ENCODE peak calls at places on chromosomes 12 and 14, in seven cellular contexts. Z is A549, L is K562, B is HepG2, Q is HCT116, O is H1, G is GM12878. P is an unnamed sample.

GRCh38 chr12:77746108-77746507 is 84.6 kb upstream of the NAV3 start:
- DNase-seq in O (no peak), B (no peak), Z (no peak), Q (no peak), L (no peak), G (peak), P (no peak)

GRCh38 chr12:5458229-5459050 is 26.5 kb downstream of the NTF3 start:
- DNase-seq in L (no peak), B (no peak), O (no peak), G (no peak), Q (no peak), Z (no peak), P (no peak)

GRCh38 chr12:79561401-79562132 is 129.2 kb downstream of the PAWR start:
- DNase-seq in L (no peak), B (no peak), G (no peak), Q (no peak), Z (no peak), O (no peak), P (no peak)

GRCh38 chr12:95980437-95980836 is 15.7 kb downstream of the HAL start:
- DNase-seq in Z (no peak), Q (no peak), G (no peak), L (no peak), O (no peak), B (no peak), P (no peak)

GRCh38 chr12:70822431-70822830 is 98.1 kb downstream of the PTPRR start:
- DNase-seq in Q (no peak), O (no peak), G (no peak), B (no peak), L (no peak), Z (no peak), P (no peak)

GRCh38 chr14:97095269-97095668 is 298.1 kb downstream of the VRK1 start:
- DNase-seq in Z (peak), G (no peak), Q (no peak), L (no peak), B (no peak), O (no peak), P (no peak)

GRCh38 chr12:106924458-106924857 is 31.2 kb upstream of the TMEM263 start:
- DNase-seq in L (no peak), Q (no peak), Z (no peak), O (no peak), B (no peak), G (no peak), P (no peak)

GRCh38 chr14:37196604-37197420 is 925 bp upstream of the MIPOL1 start:
- DNase-seq in Q (no peak), G (no peak), O (no peak), B (no peak), Z (no peak), L (peak), P (no peak)

GRCh38 chr12:63151898-63152700 is 1.1 kb upstream of the AVPR1A start:
- DNase-seq in O (peak), L (peak), G (no peak), Q (peak), B (peak), Z (peak), P (peak)

GRCh38 chr12:51321882-51322281 is 2.1 kb downstream of the BIN2 start:
- DNase-seq in G (no peak), Q (no peak), B (no peak), L (no peak), O (no peak), Z (no peak), P (no peak)

GRCh38 chr12:51324953-51325352 is 979 bp upstream of the BIN2 start:
- DNase-seq in Z (no peak), L (no peak), Q (no peak), G (no peak), O (no peak), B (no peak), P (no peak)

GRCh38 chr12:51322452-51322851 is 1.5 kb downstream of the BIN2 start:
- DNase-seq in G (peak), O (no peak), B (no peak), L (peak), Q (no peak), Z (no peak), P (peak)

GRCh38 chr12:51323317-51323960 is 535 bp downstream of the BIN2 start:
- DNase-seq in L (no peak), B (no peak), Q (no peak), O (no peak), Z (no peak), G (no peak), P (peak)

DNA sequence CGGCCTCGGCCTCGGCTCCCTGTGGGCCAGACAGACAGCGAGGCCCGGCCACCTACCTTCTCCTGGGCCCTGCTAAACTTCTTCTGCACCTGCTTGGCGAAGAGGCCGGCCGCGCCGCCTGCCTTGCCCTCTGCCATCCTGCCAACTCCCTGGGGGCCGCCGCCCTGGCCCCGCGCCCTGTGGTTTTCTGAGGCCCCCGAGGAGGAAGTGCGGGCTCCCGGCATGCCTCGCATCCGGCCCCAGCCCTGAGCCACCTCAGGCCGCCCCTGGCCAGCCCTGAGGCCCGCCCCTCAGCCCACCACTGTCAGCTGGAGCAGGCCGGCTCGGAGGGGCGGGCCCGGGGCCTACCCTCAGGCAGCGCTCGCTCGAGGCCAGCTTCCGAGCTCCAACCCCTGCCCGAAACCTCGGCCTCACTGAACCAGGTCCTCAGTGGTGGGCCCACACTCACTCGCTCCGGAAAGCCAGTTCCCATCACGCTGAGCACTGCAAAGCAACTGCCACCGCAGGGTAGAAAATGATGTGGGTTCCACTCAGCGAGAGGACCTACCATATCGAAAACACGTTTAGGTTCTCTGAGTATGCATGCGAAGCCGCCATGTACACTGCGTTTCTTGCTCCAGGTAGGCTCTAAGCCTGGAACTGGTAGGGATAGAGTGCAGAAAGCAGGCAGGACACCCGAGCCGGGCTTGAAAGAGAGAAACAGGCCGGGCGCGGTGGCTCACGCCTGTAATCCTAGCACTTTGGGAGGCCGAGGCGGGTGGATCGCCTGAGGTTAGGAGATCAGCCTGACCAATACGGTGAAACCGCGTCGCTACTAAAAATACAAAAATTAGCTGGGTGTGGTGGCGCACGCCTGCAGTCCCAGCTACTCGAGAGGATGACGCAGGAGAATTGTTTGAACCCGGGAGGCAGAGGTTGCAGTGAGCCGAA is at the start of gene BIN2:
- DNase-seq in L (no peak), B (no peak), Z (no peak), Q (no peak), G (no peak), O (no peak), P (peak)
- TF ChIP-seq MAX in L (no peak), B (no peak), Z (no peak), Q (no peak), G (peak), O (no peak), P (peak)

GRCh38 chr14:33911046-33911445 is 39.8 kb downstream of the EGLN3 start:
- DNase-seq in G (no peak), Q (no peak), Z (no peak), O (no peak), B (no peak), L (no peak), P (no peak)
- TF ChIP-seq CTCF in G (no peak), Q (no peak), Z (no peak), O (no peak), B (no peak), L (no peak), P (no peak)

GRCh38 chr12:123396543-123396942 is 12.6 kb downstream of the KMT5A start:
- DNase-seq in G (no peak), O (no peak), L (no peak), Q (no peak), B (no peak), Z (no peak), P (no peak)

GRCh38 chr12:123396954-123397353 is 13.0 kb downstream of the KMT5A start:
- DNase-seq in G (no peak), L (no peak), O (no peak), Z (no peak), B (no peak), Q (no peak), P (no peak)

GRCh38 chr12:123398177-123398916 is 14.4 kb downstream of the KMT5A start:
- DNase-seq in Q (no peak), G (no peak), O (no peak), B (no peak), Z (no peak), L (no peak), P (no peak)

GRCh38 chr12:123397400-123397799 is 13.5 kb downstream of the KMT5A start:
- DNase-seq in B (no peak), Q (no peak), L (no peak), O (no peak), G (no peak), Z (no peak), P (no peak)

GRCh38 chr12:123398918-123399617 is 15.1 kb downstream of the KMT5A start:
- DNase-seq in O (no peak), B (no peak), G (no peak), Z (no peak), L (no peak), Q (no peak), P (no peak)
- H3K4me3 ChIP-seq in O (no peak), B (no peak), G (no peak), Z (no peak), L (no peak), Q (no peak), P (no peak)

GRCh38 chr14:51302319-51303030 is 62.4 kb downstream of the TMX1 start:
- DNase-seq in Q (no peak), O (no peak), L (no peak), G (no peak), Z (no peak), B (no peak), P (no peak)
- TF ChIP-seq MAX in Q (no peak), O (no peak), L (no peak), G (no peak), Z (no peak), B (no peak), P (no peak)

DNA sequence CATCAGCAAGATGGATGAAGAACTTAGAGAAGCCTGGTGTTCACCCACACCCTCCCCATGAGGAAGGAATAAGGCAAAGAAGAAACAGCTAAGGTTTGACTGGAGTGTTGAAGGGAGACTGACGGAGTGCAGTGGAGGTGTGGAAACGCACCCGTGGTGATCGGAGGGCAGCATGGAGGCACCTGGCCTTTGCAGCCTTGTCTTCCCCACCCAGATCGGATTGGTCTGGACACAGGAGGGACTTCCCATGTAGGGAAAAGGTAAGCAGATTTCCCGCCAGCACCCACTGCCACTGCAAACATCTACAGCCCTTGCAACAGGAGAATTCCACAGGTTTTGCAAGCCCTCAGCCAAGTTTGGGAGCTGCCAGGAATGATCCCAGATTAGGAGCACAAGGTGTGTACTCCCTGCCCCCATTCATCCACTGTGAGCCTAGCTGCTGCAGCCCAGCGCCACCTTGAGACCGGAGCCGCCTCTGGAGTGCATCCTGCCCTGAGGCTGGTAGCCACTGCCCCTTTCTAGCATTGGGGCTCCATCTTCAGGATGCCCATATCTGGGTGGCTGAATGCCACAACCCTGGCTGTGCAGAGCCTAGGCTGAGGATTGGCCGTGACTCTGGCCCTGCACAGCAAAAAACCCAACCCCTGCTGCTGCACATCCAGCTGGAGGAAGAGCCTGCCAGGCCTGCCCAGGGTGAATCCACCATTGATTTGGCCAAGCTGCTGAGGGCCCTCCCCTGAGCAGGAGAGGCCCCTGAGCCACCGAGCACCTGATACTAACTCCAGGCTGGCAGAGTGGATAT is 411.1 kb downstream of the TMEM121 start:
- DNase-seq in Q (no peak), L (no peak), G (no peak), B (no peak), Z (no peak), O (no peak), P (no peak)
- TF ChIP-seq CTCF in Q (peak), L (no peak), G (no peak), B (peak), Z (no peak), O (no peak), P (no peak)

GRCh38 chr12:131948166-131948712 is 1.5 kb upstream of the EP400 start:
- DNase-seq in L (no peak), Z (no peak), Q (no peak), B (no peak), O (no peak), G (no peak), P (no peak)

GRCh38 chr12:131947482-131948027 is 2.2 kb upstream of the EP400 start:
- DNase-seq in G (no peak), L (no peak), B (no peak), Q (no peak), O (no peak), Z (no peak), P (peak)

GRCh38 chr12:131949431-131950181 is at the start of gene EP400:
- DNase-seq in Q (peak), O (peak), G (peak), L (peak), B (peak), Z (peak), P (peak)

GRCh38 chr12:131944601-131945251 is 5.0 kb upstream of the EP400 start:
- DNase-seq in B (no peak), O (no peak), G (no peak), Q (no peak), Z (no peak), L (no peak), P (peak)

GRCh38 chr12:131946757-131947156 is 3.0 kb upstream of the EP400 start:
- DNase-seq in Q (no peak), G (no peak), B (no peak), Z (no peak), L (no peak), O (no peak), P (no peak)
- H3K4me3 ChIP-seq in Q (no peak), G (no peak), B (no peak), Z (no peak), L (no peak), O (no peak), P (no peak)

GRCh38 chr12:25388216-25388615 is 137.5 kb upstream of the KRAS start:
- DNase-seq in B (no peak), O (no peak), L (no peak), G (no peak), Q (no peak), Z (peak), P (no peak)
- TF ChIP-seq MAX in B (no peak), O (no peak), L (no peak), G (no peak), Q (no peak), Z (no peak), P (no peak)

GRCh38 chr14:75141967-75142366 is 15.1 kb upstream of the NEK9 start:
- DNase-seq in Z (peak), B (peak), Q (no peak), L (no peak), O (no peak), G (no peak), P (peak)
- TF ChIP-seq CTCF in Z (peak), B (peak), Q (peak), L (peak), O (peak), G (peak), P (peak)